ENCODE peak calls at places on chromosomes 7 and 10, in six cellular contexts. D, H, M, K, G and P are unnamed samples. For H3K27me3 and H3K36me3, the result is how much of the 10 kb centered on the place peaks cover.

GRCh38 chr10:97463363-97464132 is 17.6 kb downstream of the ZDHHC16 start:
- DNase-seq in G (peak), M (peak), H (peak), K (no peak), D (peak), P (peak)

GRCh38 chr10:71996598-71997371 is 32.6 kb downstream of the CHST3 start:
- DNase-seq in G (no peak), H (no peak), K (no peak), M (no peak), D (no peak), P (no peak)

GRCh38 chr10:30536578-30536977 is 93.0 kb downstream of the LYZL2 start:
- DNase-seq in H (peak), K (no peak), M (no peak), D (no peak), G (no peak), P (no peak)

GRCh38 chr7:135713836-135714470 is 14.0 kb downstream of the SLC13A4 start:
- DNase-seq in D (no peak), H (peak), K (peak), G (no peak), M (peak), P (no peak)

GRCh38 chr10:59470570-59470969 is 108.2 kb upstream of the FAM13C start:
- DNase-seq in G (no peak), D (no peak), K (no peak), M (no peak), H (no peak), P (no peak)

GRCh38 chr10:24991298-24991697 is 24.7 kb downstream of the ENKUR start:
- DNase-seq in D (no peak), G (no peak), H (no peak), K (no peak), M (no peak), P (no peak)

GRCh38 chr7:95340491-95340890 is 16.2 kb upstream of the PON1 start:
- DNase-seq in G (no peak), H (no peak), D (no peak), K (no peak), M (no peak), P (no peak)

GRCh38 chr10:80946957-80947722 is 409.4 kb downstream of the SH2D4B start:
- DNase-seq in G (no peak), D (no peak), M (no peak), H (no peak), K (no peak), P (no peak)

GRCh38 chr7:111953611-111954010 is 252.6 kb downstream of the DOCK4 start:
- DNase-seq in K (no peak), H (no peak), G (peak), M (peak), D (no peak), P (peak)

GRCh38 chr10:125060851-125061556 is 99.4 kb downstream of the CTBP2 start:
- DNase-seq in M (peak), H (peak), G (peak), D (peak), K (peak), P (peak)

GRCh38 chr10:95906675-95907453 is 911 bp upstream of the CC2D2B start:
- DNase-seq in H (peak), D (peak), G (peak), K (peak), M (peak), P (peak)

GRCh38 chr10:36526045-36526444 is 599.4 kb upstream of the ANKRD30A start:
- DNase-seq in G (no peak), K (no peak), H (no peak), M (no peak), D (no peak), P (no peak)

GRCh38 chr7:24869572-24869971 is 110.4 kb downstream of the OSBPL3 start:
- DNase-seq in M (peak), G (no peak), D (no peak), K (no peak), H (no peak), P (no peak)

GRCh38 chr10:119608316-119609155 is 11.8 kb upstream of the TIAL1 start:
- DNase-seq in D (peak), M (peak), K (peak), H (peak), G (peak), P (peak)

GRCh38 chr10:86795353-86795752 is 38.9 kb downstream of the BMPR1A start:
- DNase-seq in D (no peak), M (peak), H (peak), G (peak), K (no peak), P (peak)

GRCh38 chr10:89342219-89342966 is 14.6 kb downstream of the IFIT3 start:
- DNase-seq in D (no peak), M (peak), H (no peak), K (peak), G (no peak), P (no peak)

GRCh38 chr7:22238354-22239311 is 118.3 kb downstream of the RAPGEF5 start:
- DNase-seq in D (no peak), M (peak), K (no peak), H (no peak), G (no peak), P (no peak)

GRCh38 chr10:24035761-24036160 is 173.2 kb upstream of the KIAA1217 start:
- DNase-seq in G (no peak), K (no peak), D (no peak), H (no peak), M (no peak), P (no peak)

GRCh38 chr10:106310596-106310995 is 853.9 kb downstream of the SORCS1 start:
- DNase-seq in M (no peak), D (no peak), H (no peak), G (peak), K (no peak), P (peak)

GRCh38 chr10:119235381-119235780 is 28.0 kb downstream of the GRK5 start:
- DNase-seq in H (no peak), D (no peak), M (peak), G (no peak), K (no peak), P (no peak)

GRCh38 chr10:81872206-81872605 is 2.8 kb upstream of the NRG3 start:
- DNase-seq in K (no peak), H (no peak), D (peak), M (peak), G (no peak), P (no peak)

GRCh38 chr10:21495002-21495685 is 30.3 kb downstream of the SKIDA1 start:
- DNase-seq in H (peak), G (no peak), M (no peak), K (no peak), D (no peak), P (peak)

GRCh38 chr7:28071570-28071969 is 109.0 kb downstream of the JAZF1 start:
- DNase-seq in D (no peak), H (no peak), K (no peak), M (peak), G (no peak), P (no peak)

GRCh38 chr7:40437498-40437897 is 302.7 kb downstream of the SUGCT start:
- DNase-seq in H (peak), K (no peak), G (no peak), M (peak), D (no peak), P (no peak)

GRCh38 chr10:79410315-79411094 is 34.9 kb downstream of the ZCCHC24 start:
- DNase-seq in H (no peak), G (no peak), M (no peak), D (no peak), K (peak), P (no peak)

GRCh38 chr10:124455441-124455840 is 5.6 kb upstream of the NKX1-2 start:
- DNase-seq in G (no peak), D (no peak), K (no peak), M (no peak), H (no peak), P (no peak)

GRCh38 chr7:102286237-102287081 is at the start of gene SH2B2:
- DNase-seq in H (peak), D (peak), M (peak), G (peak), K (peak), P (peak)

GRCh38 chr7:106542550-106543220 is 118.3 kb downstream of the CCDC71L start:
- DNase-seq in H (peak), K (no peak), D (peak), M (peak), G (peak), P (peak)

GRCh38 chr10:46247808-46248569 is 38.8 kb upstream of the ANTXRL start:
- DNase-seq in M (no peak), D (no peak), H (no peak), K (no peak), G (no peak), P (no peak)

GRCh38 chr10:100340948-100341847 is 5.8 kb upstream of the SCD start:
- DNase-seq in H (no peak), M (no peak), G (peak), K (peak), D (no peak), P (no peak)

GRCh38 chr7:141587304-141587703 is 36.1 kb downstream of the AGK start:
- DNase-seq in G (no peak), D (no peak), K (no peak), M (no peak), H (peak), P (no peak)

GRCh38 chr7:3605222-3605621 is 304.2 kb downstream of the SDK1 start:
- DNase-seq in H (no peak), M (no peak), K (no peak), G (no peak), D (no peak), P (no peak)

GRCh38 chr7:135744938-135745701 is 3.5 kb downstream of the FAM180A start:
- DNase-seq in D (no peak), K (peak), G (no peak), M (peak), H (no peak), P (no peak)

GRCh38 chr10:504131-504611 is 185.3 kb downstream of the DIP2C start:
- DNase-seq in K (no peak), G (no peak), M (no peak), H (no peak), D (no peak), P (no peak)

GRCh38 chr10:78196964-78197363 is 163.3 kb downstream of the RPS24 start:
- DNase-seq in D (no peak), G (no peak), K (no peak), H (no peak), M (peak), P (no peak)

GRCh38 chr7:11327633-11328032 is 354.0 kb downstream of the PHF14 start:
- DNase-seq in K (no peak), D (no peak), G (no peak), M (no peak), H (no peak), P (no peak)

GRCh38 chr7:41679566-41679965 is 23.3 kb downstream of the INHBA start:
- DNase-seq in M (peak), G (no peak), K (no peak), H (no peak), D (no peak), P (no peak)
- H3K27me3 ChIP-seq in M (under half), G (under half), K (under half), H (under half), D (half or more), P (under half)

GRCh38 chr10:122143238-122143841 is 127.8 kb upstream of the BTBD16 start:
- DNase-seq in K (no peak), M (no peak), G (no peak), D (no peak), H (peak), P (peak)
- H3K4me3 ChIP-seq in K (no peak), M (no peak), G (no peak), D (no peak), H (no peak), P (no peak)

GRCh38 chr7:99404977-99405320 is 3.4 kb downstream of the PDAP1 start:
- DNase-seq in M (no peak), K (no peak), D (no peak), H (peak), G (no peak), P (no peak)

GRCh38 chr7:99404235-99404976 is 4.0 kb downstream of the PDAP1 start:
- DNase-seq in M (peak), H (peak), D (no peak), K (no peak), G (no peak), P (no peak)

GRCh38 chr7:99403764-99404163 is 4.6 kb downstream of the PDAP1 start:
- DNase-seq in G (no peak), M (no peak), D (no peak), H (no peak), K (no peak), P (no peak)

GRCh38 chr7:99399597-99399996 is 8.8 kb downstream of the PDAP1 start:
- DNase-seq in G (no peak), M (no peak), D (no peak), K (no peak), H (no peak), P (no peak)

DNA sequence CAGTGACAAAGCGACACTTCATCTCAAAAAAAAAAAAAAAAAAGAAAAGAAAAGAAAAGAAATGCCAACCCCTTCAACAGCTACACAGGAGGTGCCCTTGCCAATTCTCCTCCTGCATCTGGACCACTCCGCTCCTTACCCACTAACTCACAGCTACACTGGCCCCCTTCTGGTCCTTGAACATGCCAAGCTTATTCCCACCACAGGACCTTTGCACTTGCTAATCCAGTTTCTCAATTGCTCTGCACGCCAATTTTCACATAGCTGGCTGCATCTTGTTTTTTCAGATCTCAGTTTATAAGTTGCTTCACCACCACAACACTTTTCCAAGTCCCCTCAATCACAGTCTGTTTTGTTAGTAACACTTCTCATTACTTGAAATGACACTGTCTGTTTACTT is 5.5 kb downstream of the PDAP1 start:
- DNase-seq in D (no peak), M (no peak), K (no peak), G (no peak), H (no peak), P (no peak)
- H3K36me3 ChIP-seq in D (half or more), M (under half), K (under half), G (under half), H (half or more), P (half or more)

GRCh38 chr10:133334495-133335237 is 2.0 kb downstream of the CALY start:
- DNase-seq in H (peak), G (peak), K (peak), D (no peak), M (peak), P (no peak)

GRCh38 chr10:133336131-133337078 is at the start of gene CALY:
- DNase-seq in M (peak), G (peak), D (peak), K (no peak), H (no peak), P (peak)

GRCh38 chr10:133329401-133330202 is 7.1 kb downstream of the CALY start:
- DNase-seq in D (peak), G (peak), M (peak), H (peak), K (peak), P (peak)

GRCh38 chr10:133335238-133336122 is 1.2 kb downstream of the CALY start:
- DNase-seq in K (peak), G (peak), M (peak), D (peak), H (peak), P (peak)

DNA sequence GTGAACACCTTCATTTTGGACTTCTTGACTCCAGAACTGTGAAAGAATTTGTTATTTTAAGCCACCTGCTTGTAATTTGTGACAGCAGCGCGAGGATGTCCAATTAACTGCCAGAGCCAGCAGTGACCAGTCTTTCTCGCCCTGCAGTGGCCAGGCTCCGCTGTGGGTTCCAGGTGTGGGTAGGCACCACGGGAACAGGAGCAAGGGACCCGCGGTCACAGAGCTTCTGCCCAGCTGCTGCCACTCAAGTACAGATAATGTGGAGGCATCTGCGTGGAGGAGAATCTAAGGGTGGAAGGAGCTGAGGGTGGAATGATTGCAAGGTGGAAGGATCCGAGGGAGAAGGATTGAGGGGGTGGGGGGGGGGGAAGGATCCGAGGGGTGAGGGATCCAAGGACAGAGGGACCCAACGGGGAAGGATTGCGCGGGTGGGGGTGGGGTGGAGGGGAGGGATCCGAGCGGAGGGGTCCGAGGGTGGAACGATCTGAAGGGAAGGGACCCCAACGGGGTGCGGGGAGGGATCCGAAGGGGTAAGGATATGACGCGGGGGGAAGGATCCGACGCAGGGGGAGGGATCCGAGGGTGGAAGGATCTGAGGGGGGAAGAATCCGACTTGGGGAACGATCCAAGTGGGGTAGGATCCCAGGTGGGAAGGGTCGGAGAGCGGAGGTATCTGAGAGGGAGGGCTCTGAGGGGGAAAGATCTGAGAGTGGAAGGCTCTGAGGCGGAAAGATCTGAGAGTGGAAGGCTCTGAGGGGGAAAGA is 3.6 kb downstream of the CALY start:
- DNase-seq in K (peak), H (no peak), M (no peak), G (no peak), D (no peak), P (peak)
- H3K27me3 ChIP-seq in K (under half), H (under half), M (half or more), G (half or more), D (under half), P (half or more)

DNA sequence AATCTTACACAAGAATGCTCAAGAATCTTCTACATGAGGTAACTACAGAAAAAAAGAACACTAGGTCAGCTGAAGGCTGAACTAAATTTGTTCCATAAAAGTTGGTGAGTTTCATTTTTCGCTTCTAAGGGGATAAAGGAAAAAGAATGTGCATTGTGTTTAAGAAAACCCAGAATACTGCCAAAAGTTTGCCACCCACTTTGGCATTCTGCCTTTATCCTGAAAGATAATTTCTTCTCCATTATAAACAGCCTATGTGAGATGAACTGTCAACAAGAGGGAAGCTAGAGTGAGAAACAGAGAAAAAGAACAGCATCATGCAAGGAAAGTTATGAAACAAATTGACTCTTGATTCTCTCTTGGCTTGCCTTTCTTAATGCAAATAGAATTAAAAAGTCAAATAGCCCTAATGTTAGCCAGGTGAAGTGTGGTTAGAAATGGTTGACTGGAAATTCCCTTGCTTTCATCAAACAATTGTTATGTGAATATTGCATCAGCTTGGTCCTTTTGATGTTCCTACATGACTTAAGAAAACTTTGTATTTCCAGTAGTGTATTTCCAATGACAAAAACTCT is 25.8 kb downstream of the STEAP1 start:
- DNase-seq in M (peak), G (no peak), H (no peak), D (no peak), K (no peak), P (no peak)
- H3K4me3 ChIP-seq in M (peak), G (no peak), H (no peak), D (no peak), K (no peak), P (no peak)